ENCODE peak calls at places on chromosomes 4 and X, in eight cellular contexts. T, I, H, M, L, X, V and K are unnamed samples. For H3K36me3, the result is how much of the 10 kb centered on the place peaks cover.

GRCh38 chr4:40401096-40401495 is 66.0 kb downstream of the CHRNA9 start:
- DNase-seq in H (no peak), L (no peak), I (no peak), M (no peak), T (no peak), V (no peak), X (no peak), K (no peak)

GRCh38 chr4:146211440-146211839 is 2.9 kb upstream of the REELD1 start:
- DNase-seq in I (no peak), T (no peak), X (no peak), L (no peak), H (no peak), V (no peak), M (no peak), K (no peak)

GRCh38 chrX:109624641-109625311 is at the start of gene KCNE5:
- DNase-seq in M (no peak), I (no peak), T (no peak), V (no peak), H (peak), L (no peak), X (no peak), K (no peak)

GRCh38 chrX:39258331-39258730 is 457.1 kb downstream of the MID1IP1 start:
- DNase-seq in L (no peak), X (no peak), V (no peak), M (no peak), I (no peak), H (no peak), T (no peak), K (no peak)

GRCh38 chr4:38180456-38180855 is 220.3 kb downstream of the PTTG2 start:
- DNase-seq in V (no peak), X (no peak), M (no peak), L (no peak), T (no peak), H (peak), I (no peak), K (no peak)

GRCh38 chr4:85166318-85166717 is 199.8 kb upstream of the WDFY3 start:
- DNase-seq in V (peak), I (no peak), X (no peak), T (no peak), L (no peak), M (no peak), H (no peak), K (no peak)

GRCh38 chr4:87213425-87213824 is 7.0 kb downstream of the KLHL8 start:
- DNase-seq in L (no peak), V (no peak), H (no peak), I (no peak), M (no peak), T (no peak), X (no peak), K (no peak)

GRCh38 chr4:122285285-122285684 is 93.5 kb upstream of the ADAD1 start:
- DNase-seq in T (no peak), H (no peak), M (no peak), X (no peak), L (no peak), I (no peak), V (no peak), K (no peak)

GRCh38 chrX:42934020-42934701 is 156.2 kb upstream of the PPP1R2C start:
- DNase-seq in T (no peak), H (no peak), M (no peak), L (no peak), V (peak), I (no peak), X (no peak), K (no peak)

GRCh38 chr4:189143255-189143654 is 797.4 kb upstream of the FRG1 start:
- DNase-seq in V (no peak), L (no peak), X (no peak), T (no peak), M (no peak), I (peak), H (no peak), K (no peak)

GRCh38 chr4:101708640-101709039 is 81.9 kb upstream of the BANK1 start:
- DNase-seq in L (no peak), V (no peak), M (no peak), X (no peak), H (no peak), T (no peak), I (no peak), K (no peak)

GRCh38 chr4:153792007-153792892 is 3.4 kb upstream of the SFRP2 start:
- DNase-seq in H (peak), V (peak), X (no peak), T (peak), I (no peak), L (peak), M (peak), K (no peak)

GRCh38 chrX:9312922-9313867 is 151.7 kb upstream of the TBL1X start:
- DNase-seq in I (peak), V (peak), L (no peak), T (no peak), H (peak), M (peak), X (peak), K (peak)

GRCh38 chrX:38262715-38263620 is 42.3 kb upstream of the SRPX start:
- DNase-seq in V (no peak), L (no peak), T (no peak), I (no peak), M (no peak), X (no peak), H (no peak), K (no peak)

GRCh38 chr4:146333187-146333894 is 119.0 kb downstream of the REELD1 start:
- DNase-seq in X (peak), V (peak), T (no peak), H (no peak), L (no peak), M (no peak), I (no peak), K (no peak)

GRCh38 chrX:122094611-122095010 is 1047.2 kb downstream of the GLUD2 start:
- DNase-seq in M (no peak), X (no peak), H (no peak), T (no peak), L (no peak), V (no peak), I (no peak), K (no peak)

GRCh38 chr4:108240356-108240755 is 71.6 kb upstream of the LEF1 start:
- DNase-seq in H (no peak), I (no peak), X (no peak), T (no peak), V (no peak), M (no peak), L (no peak), K (no peak)

GRCh38 chr4:108483077-108483476 is 137.3 kb upstream of the RPL34 start:
- DNase-seq in L (no peak), T (no peak), I (no peak), H (no peak), M (no peak), V (no peak), X (no peak), K (no peak)

GRCh38 chr4:2341911-2342652 is 76.4 kb downstream of the ZFYVE28 start:
- DNase-seq in I (no peak), V (no peak), T (peak), L (no peak), H (no peak), X (no peak), M (peak), K (no peak)

DNA sequence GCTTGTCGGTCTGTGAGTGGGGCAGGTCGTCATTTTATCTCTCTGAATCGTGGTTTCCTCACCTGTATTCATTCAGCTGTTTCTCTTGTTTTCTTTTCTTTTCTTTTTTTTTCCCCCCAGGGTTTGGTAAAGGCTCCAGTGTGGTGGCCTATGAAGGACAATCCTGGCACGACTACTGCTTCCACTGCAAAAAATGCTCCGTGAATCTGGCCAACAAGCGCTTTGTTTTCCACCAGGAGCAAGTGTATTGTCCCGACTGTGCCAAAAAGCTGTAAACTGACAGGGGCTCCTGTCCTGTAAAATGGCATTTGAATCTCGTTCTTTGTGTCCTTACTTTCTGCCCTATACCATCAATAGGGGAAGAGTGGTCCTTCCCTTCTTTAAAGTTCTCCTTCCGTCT is 41.4 kb downstream of the MAP7D3 start:
- DNase-seq in X (no peak), M (no peak), I (no peak), L (no peak), T (no peak), H (no peak), V (no peak), K (no peak)
- H3K36me3 ChIP-seq in X (under half), M (under half), I (under half), L (under half), T (under half), H (under half), V (under half), K (under half)

DNA sequence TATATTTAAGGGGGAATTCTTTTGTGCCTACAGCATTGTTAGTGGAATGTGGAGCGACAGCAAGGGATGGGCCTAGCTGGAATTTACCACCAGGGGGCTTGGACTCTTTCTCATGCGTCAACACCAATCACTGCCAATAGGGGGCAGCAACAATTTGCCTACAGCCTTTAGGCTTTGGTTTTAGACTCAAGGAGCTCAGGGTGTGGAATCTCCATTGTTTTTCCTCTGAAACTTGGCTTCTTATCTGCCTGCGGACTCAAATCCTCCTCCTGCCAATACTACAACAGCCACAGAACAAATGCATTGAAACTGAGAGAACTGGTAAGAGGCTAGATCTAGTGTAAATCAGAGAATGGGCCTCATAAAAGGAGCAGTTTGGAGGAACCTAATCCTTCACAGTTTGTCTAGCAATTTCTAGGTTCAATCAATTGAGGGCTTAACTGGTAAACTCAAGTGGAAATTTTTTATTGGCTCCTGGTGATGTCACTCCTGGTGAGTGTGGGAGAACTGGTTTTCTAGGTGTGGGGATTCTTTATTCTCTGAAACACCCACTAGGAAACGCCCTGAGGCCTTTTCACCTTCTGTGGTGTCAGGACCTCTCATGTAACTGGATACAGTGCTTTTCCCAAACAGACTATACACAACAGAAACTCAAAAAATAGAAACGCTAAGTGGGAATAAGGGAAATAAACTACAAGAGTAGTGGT is 27.9 kb upstream of the TMSB4X start:
- DNase-seq in V (peak), I (peak), M (peak), L (peak), H (peak), T (peak), X (peak), K (peak)
- TF ChIP-seq POLR2AphosphoS5 in V (no peak), I (no peak), M (no peak), L (no peak), H (no peak), T (no peak), X (no peak), K (peak)

GRCh38 chr4:168925789-168926490 is 84.1 kb downstream of the CBR4 start:
- DNase-seq in X (no peak), I (no peak), V (no peak), T (no peak), M (no peak), L (no peak), H (no peak), K (no peak)
- H3K36me3 ChIP-seq in X (under half), I (half or more), V (under half), T (half or more), M (half or more), L (under half), H (under half), K (half or more)

GRCh38 chr4:1214101-1215095 is 34.5 kb downstream of the CTBP1 start:
- DNase-seq in V (no peak), M (no peak), H (no peak), X (no peak), I (no peak), T (no peak), L (no peak), K (no peak)
- TF ChIP-seq POLR2AphosphoS5 in V (no peak), M (no peak), H (no peak), X (peak), I (no peak), T (no peak), L (no peak), K (no peak)